ENCODE peak calls at places on chromosomes 7 and 10, in six cellular contexts. A, T, P, V, C and Y are unnamed samples.

GRCh38 chr10:103445767-103446567 is 6.2 kb downstream of the CALHM2 start:
- DNase-seq in P (no peak), T (peak; percentile 91), V (peak; percentile 87), C (no peak), A (peak; percentile 84), Y (peak; percentile 93)

GRCh38 chr10:29064665-29065064 is 224.2 kb upstream of the LYZL1 start:
- DNase-seq in C (no peak), P (no peak), A (peak; percentile 69), T (no peak), V (peak; percentile 4), Y (no peak)

GRCh38 chr10:4399571-4399970 is 426.4 kb upstream of the AKR1E2 start:
- DNase-seq in T (no peak), P (no peak), C (no peak), V (peak; percentile 6), A (peak; percentile 29), Y (no peak)

GRCh38 chr10:63107943-63108437 is 25.1 kb upstream of the NRBF2 start:
- DNase-seq in C (no peak), V (no peak), P (no peak), A (no peak), T (no peak), Y (no peak)

GRCh38 chr10:109668137-109668536 is 255.2 kb downstream of the XPNPEP1 start:
- DNase-seq in V (no peak), T (no peak), P (no peak), C (no peak), A (no peak), Y (no peak)

GRCh38 chr10:106931159-106931852 is 233.2 kb downstream of the SORCS1 start:
- DNase-seq in V (no peak), T (no peak), A (no peak), P (peak; percentile 25), C (no peak), Y (peak; percentile 24)

GRCh38 chr7:30470163-30470770 is 8.3 kb downstream of the NOD1 start:
- DNase-seq in P (no peak), T (no peak), A (peak; percentile 56), V (peak; percentile 72), C (no peak), Y (peak; percentile 59)

GRCh38 chr7:55309040-55309991 is 55.8 kb upstream of the LANCL2 start:
- DNase-seq in V (no peak), C (no peak), A (no peak), P (no peak), T (no peak), Y (no peak)

GRCh38 chr7:139034336-139034735 is 1.5 kb downstream of the ZC3HAV1L start:
- DNase-seq in V (peak; percentile 66), A (no peak), T (no peak), P (no peak), C (no peak), Y (no peak)

GRCh38 chr10:5948999-5949759 is 28.2 kb downstream of the IL15RA start:
- DNase-seq in T (peak; percentile 81), A (peak; percentile 84), V (peak; percentile 76), C (peak; percentile 15), P (no peak), Y (peak; percentile 45)

GRCh38 chr10:76547352-76547972 is 1090.1 kb downstream of the KCNMA1 start:
- DNase-seq in C (peak; percentile 84), T (peak; percentile 84), A (peak; percentile 87), P (peak; percentile 76), V (peak; percentile 83), Y (peak; percentile 85)

GRCh38 chr10:104109908-104110662 is 11.9 kb upstream of the SFR1 start:
- DNase-seq in P (no peak), T (no peak), V (peak; percentile 88), A (peak; percentile 81), C (no peak), Y (no peak)

GRCh38 chr10:62095341-62096071 is 173.1 kb downstream of the RTKN2 start:
- DNase-seq in P (no peak), V (peak; percentile 75), C (no peak), A (peak; percentile 80), T (no peak), Y (no peak)

GRCh38 chr7:2170576-2171521 is 61.9 kb downstream of the MAD1L1 start:
- DNase-seq in C (no peak), V (no peak), T (no peak), P (no peak), A (no peak), Y (no peak)

GRCh38 chr7:2166625-2167280 is 66.0 kb downstream of the MAD1L1 start:
- DNase-seq in C (no peak), V (no peak), P (no peak), T (peak; percentile 81), A (no peak), Y (no peak)

GRCh38 chr7:2165610-2166594 is 66.8 kb downstream of the MAD1L1 start:
- DNase-seq in A (peak; percentile 16), P (no peak), C (no peak), V (no peak), T (peak; percentile 75), Y (no peak)

GRCh38 chr7:2169923-2170575 is 62.7 kb downstream of the MAD1L1 start:
- DNase-seq in C (no peak), T (no peak), A (no peak), V (no peak), P (no peak), Y (no peak)

DNA sequence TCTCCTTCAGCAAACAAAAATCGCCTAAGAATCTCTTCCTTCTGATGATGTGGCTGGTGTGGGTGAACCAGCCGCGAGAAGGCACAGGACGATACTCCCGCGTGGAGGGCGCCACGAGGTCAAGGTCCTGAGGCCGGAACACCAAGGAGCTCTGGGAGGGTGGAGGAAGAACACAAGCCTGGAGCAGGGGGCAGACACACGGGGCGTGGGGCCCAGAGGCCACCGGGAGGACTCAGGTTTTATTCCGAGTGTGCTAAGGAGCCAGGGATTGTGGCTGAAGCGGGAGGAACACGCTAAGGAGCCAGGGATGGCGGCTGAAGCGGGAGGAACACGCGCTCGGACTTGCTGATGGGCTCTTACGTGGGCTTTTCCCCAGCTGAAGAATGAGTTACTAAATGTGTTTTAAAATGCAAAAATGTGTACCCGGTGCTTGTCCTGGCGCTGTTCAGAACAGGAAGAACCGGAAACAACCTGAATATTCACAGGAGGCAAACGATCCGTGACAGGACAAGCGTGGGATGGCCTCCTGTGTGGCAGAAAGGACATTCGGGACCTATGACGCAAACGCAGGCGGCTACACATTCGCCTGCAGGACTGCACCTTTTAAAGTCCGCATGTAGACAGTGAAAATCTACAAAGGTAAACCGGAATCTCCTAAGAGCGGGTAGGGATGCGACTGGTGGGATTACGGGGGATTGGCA is 64.0 kb downstream of the MAD1L1 start:
- DNase-seq in T (no peak), A (no peak), P (no peak), V (no peak), C (no peak), Y (no peak)
- H3K4me1 ChIP-seq in T (no peaks in the 10 kb centered on the region), A (no peaks in the 10 kb centered on the region), P (no peaks in the 10 kb centered on the region), V (peaks cover 7% of the 10 kb centered on the region), C (peaks cover 10% of the 10 kb centered on the region), Y (peaks cover 16% of the 10 kb centered on the region)

DNA sequence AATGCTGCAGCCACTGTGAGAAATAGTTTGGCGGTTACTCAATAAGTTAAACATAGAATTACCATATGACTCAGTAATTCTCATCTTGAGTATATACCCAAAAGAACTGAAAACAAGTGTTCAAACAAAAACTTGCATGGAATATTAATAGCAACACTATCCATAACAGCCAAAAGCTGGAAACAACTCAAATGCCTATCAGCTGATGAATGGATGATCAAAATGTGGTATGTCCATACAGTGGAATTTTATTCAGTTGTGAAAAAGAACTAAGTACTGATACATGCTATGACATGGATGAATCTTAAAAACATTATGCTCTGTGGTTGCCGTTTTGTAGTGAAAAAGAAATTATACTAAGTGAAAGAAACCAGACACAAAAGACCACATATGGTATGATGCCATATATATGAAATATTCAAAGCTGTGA is 63.0 kb upstream of the SP4 start:
- DNase-seq in C (no peak), A (no peak), P (no peak), T (no peak), V (no peak), Y (no peak)
- H3K4me1 ChIP-seq in C (no peaks in the 10 kb centered on the region), A (peaks cover 3% of the 10 kb centered on the region), P (no peaks in the 10 kb centered on the region), T (no peaks in the 10 kb centered on the region), V (no peaks in the 10 kb centered on the region), Y (no peaks in the 10 kb centered on the region)

GRCh38 chr10:89242840-89243586 is 8.6 kb downstream of the LIPA start:
- DNase-seq in T (no peak), C (no peak), A (no peak), P (no peak), V (no peak), Y (no peak)
- H3K4me1 ChIP-seq in T (no peaks in the 10 kb centered on the region), C (peaks cover 4% of the 10 kb centered on the region), A (no peaks in the 10 kb centered on the region), P (no peaks in the 10 kb centered on the region), V (no peaks in the 10 kb centered on the region), Y (no peaks in the 10 kb centered on the region)

DNA sequence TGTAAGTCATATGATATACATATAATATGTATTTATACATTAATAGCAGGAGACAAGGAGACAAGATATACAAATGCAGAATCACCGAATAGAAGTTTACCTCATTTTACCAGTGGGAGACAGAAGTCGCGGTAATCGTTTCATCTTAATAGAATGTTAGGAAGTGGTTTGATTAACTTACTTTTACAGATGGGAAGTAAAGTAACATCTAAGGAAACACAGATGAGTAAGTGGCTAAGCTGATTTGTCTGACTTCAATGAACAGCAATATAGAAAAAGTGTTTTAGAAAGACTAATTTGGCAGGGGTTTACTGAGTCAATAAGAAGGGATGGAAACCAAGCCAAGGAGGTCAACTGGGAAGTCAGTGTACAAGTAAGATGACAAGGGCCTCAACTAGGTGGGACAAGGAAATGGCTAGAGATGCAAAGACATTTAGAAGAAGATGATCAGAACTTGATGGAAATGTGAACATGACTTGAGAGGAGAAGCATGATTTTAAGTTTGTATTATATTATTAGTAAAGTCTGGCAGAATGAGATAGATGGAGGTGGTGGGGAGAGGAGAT is 36.2 kb upstream of the FAM133B start:
- DNase-seq in C (no peak), P (no peak), T (no peak), A (no peak), V (no peak), Y (no peak)
- H3K4me1 ChIP-seq in C (no peaks in the 10 kb centered on the region), P (peaks cover 31% of the 10 kb centered on the region), T (no peaks in the 10 kb centered on the region), A (peaks cover 27% of the 10 kb centered on the region), V (peaks cover 21% of the 10 kb centered on the region), Y (peaks cover 6% of the 10 kb centered on the region)

GRCh38 chr7:50718311-50718710 is 64.4 kb downstream of the GRB10 start:
- DNase-seq in P (no peak), V (no peak), A (no peak), C (no peak), T (no peak), Y (no peak)

GRCh38 chr7:50718876-50719275 is 63.8 kb downstream of the GRB10 start:
- DNase-seq in C (no peak), A (no peak), P (no peak), V (no peak), T (no peak), Y (no peak)

GRCh38 chr7:50721160-50721559 is 61.5 kb downstream of the GRB10 start:
- DNase-seq in V (no peak), C (no peak), A (no peak), P (no peak), T (no peak), Y (no peak)

GRCh38 chr7:50721661-50722259 is 60.9 kb downstream of the GRB10 start:
- DNase-seq in V (no peak), P (no peak), C (no peak), A (peak; percentile 56), T (no peak), Y (no peak)

DNA sequence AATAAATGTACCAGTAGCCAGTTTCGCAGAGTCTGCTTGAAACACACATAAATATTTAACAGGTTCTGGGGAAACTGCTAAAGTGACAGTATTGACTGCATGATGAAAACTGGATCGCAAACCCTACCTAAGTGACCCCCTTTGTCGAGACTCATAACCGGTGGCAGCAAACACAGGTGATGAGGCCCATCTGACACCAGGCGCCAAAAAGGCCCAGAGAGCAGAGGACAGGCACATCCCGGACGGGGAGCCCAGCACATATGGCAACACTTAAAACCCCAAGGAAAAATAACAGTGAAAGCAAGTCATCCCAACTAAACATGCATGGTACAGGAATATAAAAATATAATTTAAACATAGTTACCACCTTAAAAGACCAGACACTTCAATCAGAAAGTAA is 62.4 kb downstream of the GRB10 start:
- DNase-seq in P (no peak), V (no peak), T (no peak), C (no peak), A (no peak), Y (no peak)
- H3K4me1 ChIP-seq in P (no peaks in the 10 kb centered on the region), V (no peaks in the 10 kb centered on the region), T (peaks cover 2% of the 10 kb centered on the region), C (peaks cover 4% of the 10 kb centered on the region), A (peaks cover 38% of the 10 kb centered on the region), Y (peaks cover 19% of the 10 kb centered on the region)